ENCODE peak calls at places on chromosomes 1 and 21, in four cellular contexts. One of them, this sample, is unnamed.

GRCh38 chr1:7478797-7479499 is 292.1 kb upstream of the VAMP3 start:
- DNase-seq in WTC11: no peak
- DNase-seq in HepG2: no peak
- DNase-seq in K562: no peak
- DNase-seq in this sample: peak; percentile 32

GRCh38 chr1:16230744-16231143 is 6.2 kb downstream of the CPLANE2 start:
- DNase-seq in WTC11: no peak
- DNase-seq in HepG2: no peak
- DNase-seq in K562: no peak
- DNase-seq in this sample: no peak

GRCh38 chr1:85550784-85551516 is 29.6 kb upstream of the CCN1 start:
- DNase-seq in WTC11: no peak
- DNase-seq in HepG2: no peak
- DNase-seq in K562: no peak
- DNase-seq in this sample: no peak

GRCh38 chr1:150895618-150896017 is 8.7 kb downstream of the CTXND2 start:
- DNase-seq in WTC11: no peak
- DNase-seq in HepG2: peak; percentile 13
- DNase-seq in K562: no peak
- DNase-seq in this sample: peak; percentile 61

GRCh38 chr1:157595356-157595755 is 2.5 kb downstream of the FCRL4 start:
- DNase-seq in WTC11: no peak
- DNase-seq in HepG2: no peak
- DNase-seq in K562: no peak
- DNase-seq in this sample: no peak

GRCh38 chr21:39452207-39452964 is 616 bp downstream of the SH3BGR start:
- DNase-seq in WTC11: no peak
- DNase-seq in HepG2: peak; percentile 3
- DNase-seq in K562: no peak
- DNase-seq in this sample: peak; percentile 9

GRCh38 chr1:5312299-5312686 is 657.9 kb downstream of the AJAP1 start:
- DNase-seq in WTC11: no peak
- DNase-seq in HepG2: no peak
- DNase-seq in K562: no peak
- DNase-seq in this sample: no peak

GRCh38 chr1:151098126-151098525 is 27.6 kb downstream of the GABPB2 start:
- DNase-seq in WTC11: no peak
- DNase-seq in HepG2: no peak
- DNase-seq in K562: no peak
- DNase-seq in this sample: no peak

GRCh38 chr21:43719748-43720538 is 1.0 kb downstream of the PDXK start:
- DNase-seq in WTC11: no peak
- DNase-seq in HepG2: no peak
- DNase-seq in K562: no peak
- DNase-seq in this sample: no peak

GRCh38 chr1:207838156-207839082 is 72.5 kb downstream of the CD34 start:
- DNase-seq in WTC11: no peak
- DNase-seq in HepG2: no peak
- DNase-seq in K562: peak; percentile 55
- DNase-seq in this sample: no peak

GRCh38 chr1:109161836-109162606 is 48.1 kb downstream of the ELAPOR1 start:
- DNase-seq in WTC11: no peak
- DNase-seq in HepG2: no peak
- DNase-seq in K562: no peak
- DNase-seq in this sample: no peak

GRCh38 chr1:200015811-200016210 is 11.7 kb upstream of the NR5A2 start:
- DNase-seq in WTC11: no peak
- DNase-seq in HepG2: no peak
- DNase-seq in K562: no peak
- DNase-seq in this sample: no peak

GRCh38 chr21:43866233-43866632 is 1.2 kb downstream of the AGPAT3 start:
- DNase-seq in WTC11: no peak
- DNase-seq in HepG2: no peak
- DNase-seq in K562: peak; percentile 43
- DNase-seq in this sample: no peak

GRCh38 chr1:204151562-204152309 is at the start of gene ETNK2:
- DNase-seq in WTC11: peak; percentile 66
- DNase-seq in HepG2: no peak
- DNase-seq in K562: peak; percentile 99
- DNase-seq in this sample: peak; percentile 33

GRCh38 chr1:71089536-71090270 is 8.9 kb upstream of the ZRANB2 start:
- DNase-seq in WTC11: no peak
- DNase-seq in HepG2: no peak
- DNase-seq in K562: no peak
- DNase-seq in this sample: no peak

GRCh38 chr1:3943806-3944620 is 43.9 kb upstream of the C1orf174 start:
- DNase-seq in WTC11: no peak
- DNase-seq in HepG2: no peak
- DNase-seq in K562: no peak
- DNase-seq in this sample: no peak

GRCh38 chr1:19028110-19028509 is 71.6 kb upstream of the IFFO2 start:
- DNase-seq in WTC11: peak; percentile 28
- DNase-seq in HepG2: no peak
- DNase-seq in K562: no peak
- DNase-seq in this sample: no peak

GRCh38 chr1:24443241-24443656 is 27.6 kb downstream of the NIPAL3 start:
- DNase-seq in WTC11: no peak
- DNase-seq in HepG2: no peak
- DNase-seq in K562: no peak
- DNase-seq in this sample: no peak

GRCh38 chr21:17671733-17672132 is 59.0 kb upstream of the BTG3 start:
- DNase-seq in WTC11: no peak
- DNase-seq in HepG2: no peak
- DNase-seq in K562: no peak
- DNase-seq in this sample: no peak

GRCh38 chr1:204255225-204255624 is 41.4 kb upstream of the GOLT1A start:
- DNase-seq in WTC11: peak; percentile 63
- DNase-seq in HepG2: no peak
- DNase-seq in K562: no peak
- DNase-seq in this sample: no peak

GRCh38 chr21:43771698-43772367 is 4.3 kb downstream of the CSTB start:
- DNase-seq in WTC11: no peak
- DNase-seq in HepG2: no peak
- DNase-seq in K562: no peak
- DNase-seq in this sample: no peak

GRCh38 chr1:8189931-8190483 is 127.9 kb upstream of the SLC45A1 start:
- DNase-seq in WTC11: no peak
- DNase-seq in HepG2: peak; percentile 100
- DNase-seq in K562: no peak
- DNase-seq in this sample: no peak

GRCh38 chr21:43727571-43728466 is 8.9 kb downstream of the PDXK start:
- DNase-seq in WTC11: peak; percentile 35
- DNase-seq in HepG2: peak; percentile 39
- DNase-seq in K562: no peak
- DNase-seq in this sample: peak; percentile 46

GRCh38 chr1:52899445-52899894 is 22.1 kb downstream of the ECHDC2 start:
- DNase-seq in WTC11: no peak
- DNase-seq in HepG2: peak; percentile 30
- DNase-seq in K562: no peak
- DNase-seq in this sample: no peak

DNA sequence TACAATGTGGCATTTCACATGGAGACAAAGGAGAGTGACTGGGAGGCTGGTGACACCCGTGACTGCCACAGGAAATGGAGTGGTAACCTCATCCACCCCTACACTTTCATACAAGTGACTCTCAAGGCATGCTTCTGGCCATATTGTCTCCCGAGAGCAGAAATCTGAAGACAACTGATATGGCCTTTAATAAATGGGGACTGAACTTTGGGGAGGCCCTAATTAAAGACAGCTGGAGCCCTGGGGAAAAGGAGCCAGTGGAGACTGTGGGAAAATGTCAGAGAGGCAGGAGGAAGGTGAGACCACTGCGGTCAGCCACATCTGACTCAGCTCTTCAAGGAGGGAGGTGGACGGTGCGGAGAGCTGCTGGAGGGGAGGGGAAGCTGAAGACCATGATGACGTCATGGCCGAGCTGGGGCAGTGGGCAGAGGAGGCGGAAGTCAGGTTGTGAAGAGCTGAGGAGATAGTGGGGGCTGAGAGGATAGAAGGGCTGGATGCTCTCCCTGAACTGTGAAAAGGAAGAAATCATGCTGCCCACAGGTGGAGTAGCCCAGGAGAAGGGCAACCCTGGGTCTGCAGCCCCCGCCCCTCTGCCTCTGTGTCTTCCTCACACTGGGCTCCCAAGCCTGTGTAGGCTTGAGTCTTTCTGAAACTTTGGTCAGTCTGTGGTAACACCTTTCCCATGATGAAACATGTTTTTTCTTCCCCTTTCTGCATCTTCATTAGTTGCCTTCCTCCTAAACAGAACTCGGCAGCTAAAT is 14.0 kb upstream of the NCF2 start:
- DNase-seq in WTC11: no peak
- DNase-seq in HepG2: no peak
- DNase-seq in K562: peak; percentile 66
- DNase-seq in this sample: no peak
- TF ChIP-seq NR3C1 in WTC11: no peak
- TF ChIP-seq NR3C1 in HepG2: no peak
- TF ChIP-seq NR3C1 in K562: no peak
- TF ChIP-seq NR3C1 in this sample: no peak

DNA sequence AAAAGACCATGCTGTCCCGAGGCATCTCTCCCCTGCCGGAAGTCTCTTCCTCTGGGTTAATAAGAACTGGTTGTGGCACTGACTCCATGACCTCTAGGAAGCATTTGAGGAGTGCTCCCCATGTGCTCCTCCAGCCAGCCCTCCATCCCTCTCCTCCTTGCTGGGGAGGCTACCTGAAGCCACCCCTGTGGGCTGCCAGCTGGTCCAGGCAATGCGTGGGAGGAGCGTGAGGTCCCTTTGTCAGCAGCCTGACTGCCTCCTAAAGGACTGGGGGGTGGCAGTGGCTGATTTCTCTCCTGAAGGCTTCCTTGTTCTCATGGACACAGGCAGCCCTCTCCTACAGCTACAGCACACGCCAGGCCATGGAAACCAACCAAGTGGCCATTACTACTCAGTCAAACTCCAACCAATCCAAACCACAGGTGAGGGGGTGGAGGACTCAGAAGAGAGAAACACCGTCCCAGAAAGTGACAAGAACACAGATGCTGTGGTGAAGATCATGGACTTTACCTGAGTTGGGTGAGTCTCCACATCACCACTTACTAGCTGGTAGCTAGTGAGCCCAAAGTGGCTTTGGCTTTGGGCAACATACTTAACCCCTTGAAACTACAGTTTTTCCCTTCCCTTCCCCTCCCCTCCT is 35.2 kb downstream of the NENF start:
- DNase-seq in WTC11: no peak
- DNase-seq in HepG2: no peak
- DNase-seq in K562: peak; percentile 43
- DNase-seq in this sample: no peak
- TF ChIP-seq NR3C1 in WTC11: no peak
- TF ChIP-seq NR3C1 in HepG2: no peak
- TF ChIP-seq NR3C1 in K562: no peak
- TF ChIP-seq NR3C1 in this sample: no peak

DNA sequence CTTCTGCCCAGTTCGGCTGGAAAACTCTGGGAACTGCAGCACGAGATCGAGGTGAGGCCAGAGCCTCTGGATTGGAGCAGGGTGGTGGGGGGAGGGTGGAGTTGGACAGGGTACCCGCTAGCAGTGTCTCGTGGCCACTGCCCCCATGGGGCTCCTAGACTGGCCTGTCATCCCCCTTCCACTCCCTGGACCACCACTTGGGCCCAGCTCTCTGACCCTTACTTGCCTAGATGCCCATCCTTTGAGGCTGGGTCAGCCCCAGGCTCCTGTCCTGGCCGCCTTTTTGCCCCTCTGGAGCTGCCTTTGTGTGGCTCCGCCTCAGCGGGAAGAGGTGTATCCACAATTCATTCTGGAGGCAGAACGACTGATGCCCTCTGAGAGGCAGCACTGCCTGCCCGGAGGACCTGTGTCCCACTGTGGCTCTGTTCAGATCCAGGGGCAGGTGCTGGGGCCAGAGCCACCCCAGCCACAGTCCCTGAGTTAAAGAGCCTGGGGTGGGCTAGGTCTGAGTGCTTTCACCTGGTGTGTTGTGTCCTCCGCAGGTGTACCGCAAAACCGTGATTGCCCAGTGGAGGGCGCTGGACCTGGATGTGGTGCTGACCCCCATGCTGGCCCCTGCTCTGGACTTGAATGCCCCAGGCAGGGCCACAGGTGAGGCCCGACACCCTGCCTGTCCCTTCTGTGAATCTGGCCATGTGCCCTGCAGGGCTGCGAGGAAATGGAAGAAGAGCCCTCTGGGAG is 17.7 kb downstream of the FAAH start:
- DNase-seq in WTC11: peak; percentile 94
- DNase-seq in HepG2: no peak
- DNase-seq in K562: peak; percentile 85
- DNase-seq in this sample: no peak
- TF ChIP-seq NR3C1 in WTC11: no peak
- TF ChIP-seq NR3C1 in HepG2: no peak
- TF ChIP-seq NR3C1 in K562: no peak
- TF ChIP-seq NR3C1 in this sample: no peak

DNA sequence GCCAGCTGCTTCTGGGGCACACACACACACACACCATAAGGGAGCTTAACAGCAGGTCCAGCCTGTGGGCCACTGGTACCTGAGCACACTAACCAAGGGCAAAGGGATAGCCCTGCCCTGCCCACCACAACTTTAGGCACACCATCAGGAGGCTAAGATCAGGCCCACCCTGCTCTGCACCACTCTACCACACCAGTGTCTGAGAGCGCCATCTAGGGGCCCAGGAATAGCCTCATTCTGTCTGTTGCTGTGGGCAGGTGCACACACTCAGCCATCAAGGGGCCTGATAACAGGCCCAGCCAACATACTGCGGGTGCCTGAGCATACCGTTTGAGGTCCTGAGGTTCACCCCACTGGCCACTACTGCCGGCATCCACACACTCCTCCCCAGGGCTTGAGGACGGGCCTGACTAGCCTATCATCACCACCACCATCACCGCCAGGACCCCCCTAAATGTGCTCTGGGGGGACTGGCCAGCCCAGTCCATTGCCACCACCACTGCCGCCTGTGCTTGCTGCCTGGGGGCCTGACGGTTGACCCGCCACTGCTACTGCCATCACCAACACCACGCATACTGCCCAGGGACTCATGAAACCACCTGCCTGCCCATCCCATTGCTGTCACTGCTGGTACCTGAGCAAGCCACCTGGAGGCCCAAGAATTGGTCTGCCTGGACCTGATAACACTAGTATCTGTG is 31.3 kb downstream of the NSL1 start:
- DNase-seq in WTC11: peak; percentile 84
- DNase-seq in HepG2: peak; percentile 22
- DNase-seq in K562: peak; percentile 33
- DNase-seq in this sample: peak; percentile 18
- TF ChIP-seq NR3C1 in WTC11: no peak
- TF ChIP-seq NR3C1 in HepG2: no peak
- TF ChIP-seq NR3C1 in K562: no peak
- TF ChIP-seq NR3C1 in this sample: no peak

DNA sequence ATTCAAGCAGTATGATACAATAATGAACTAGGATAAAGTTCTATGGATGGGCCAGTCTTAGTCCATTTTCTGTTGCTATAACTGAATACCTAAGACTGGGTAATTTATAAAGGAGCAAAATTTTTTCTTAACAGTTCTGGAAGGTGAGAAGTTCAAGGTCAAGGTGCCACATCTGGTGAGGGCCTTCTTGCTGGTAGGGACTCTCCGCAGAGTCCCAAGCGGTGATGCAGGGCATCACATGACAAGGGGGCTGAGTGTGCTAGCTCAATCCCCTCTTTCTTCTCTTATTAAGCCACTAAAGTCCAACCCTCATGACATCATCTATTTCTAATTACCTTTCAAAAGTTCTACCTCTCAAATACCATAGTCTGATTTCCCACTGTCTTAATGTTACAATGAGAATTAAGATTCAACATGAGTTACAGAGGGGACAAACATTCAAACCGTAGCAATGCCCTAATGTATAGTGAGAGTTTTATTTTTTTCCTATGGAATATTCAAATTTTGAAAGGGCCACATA is 92.2 kb upstream of the QSOX1 start:
- DNase-seq in WTC11: no peak
- DNase-seq in HepG2: no peak
- DNase-seq in K562: no peak
- DNase-seq in this sample: no peak
- TF ChIP-seq NR3C1 in WTC11: no peak
- TF ChIP-seq NR3C1 in HepG2: no peak
- TF ChIP-seq NR3C1 in K562: no peak
- TF ChIP-seq NR3C1 in this sample: no peak

This sample was measured in A549.